ENCODE peak calls at places on chromosomes 5 and 9, in eight cellular contexts. I is GM23248; H is PC-3; M is stomach; U is kidney; E is uterus; Z is mammary epithelial cell; F is effector memory CD4-positive, alpha-beta T cell. S is an unnamed sample.

GRCh38 chr9:20297646-20298084 is 324.6 kb downstream of the MLLT3 start:
- DNase-seq in I (peak; percentile 78), Z (peak; percentile 62), F (no peak), H (no peak), E (peak; percentile 88), M (no peak), U (no peak), S (no peak)

GRCh38 chr5:43389679-43390329 is 22.4 kb downstream of the CCL28 start:
- DNase-seq in I (peak; percentile 93), U (no peak), H (peak; percentile 96), F (no peak), E (peak; percentile 26), M (peak; percentile 53), Z (peak; percentile 86), S (no peak)

GRCh38 chr5:176810687-176811501 is 535 bp downstream of the UNC5A start:
- DNase-seq in F (no peak), Z (peak; percentile 26), H (no peak), E (no peak), I (peak; percentile 61), M (no peak), U (no peak), S (no peak)

GRCh38 chr5:16461782-16462181 is 3.8 kb downstream of the ZNF622 start:
- DNase-seq in I (peak; percentile 83), E (no peak), M (no peak), F (no peak), U (no peak), H (peak; percentile 34), Z (peak; percentile 20), S (no peak)

GRCh38 chr5:55276771-55277170 is 30.7 kb downstream of the DHX29 start:
- DNase-seq in H (peak; percentile 14), U (no peak), F (no peak), I (peak; percentile 75), E (no peak), M (no peak), Z (peak; percentile 82), S (no peak)

GRCh38 chr9:68669189-68669588 is 35.9 kb upstream of the PIP5K1B start:
- DNase-seq in I (no peak), U (no peak), H (no peak), Z (no peak), F (no peak), M (no peak), E (no peak), S (no peak)

GRCh38 chr9:133700861-133701320 is 37.3 kb downstream of the SARDH start:
- DNase-seq in H (no peak), Z (no peak), U (peak; percentile 26), E (no peak), F (no peak), M (no peak), I (no peak), S (peak; percentile 22)

GRCh38 chr5:36875051-36875788 is 1.3 kb upstream of the NIPBL start:
- DNase-seq in E (peak; percentile 46), F (peak; percentile 29), I (peak; percentile 81), H (peak; percentile 57), U (peak; percentile 81), M (peak; percentile 36), Z (peak; percentile 66), S (peak; percentile 83)

GRCh38 chr9:115717298-115717697 is 436.3 kb upstream of the PAPPA start:
- DNase-seq in E (no peak), H (no peak), I (peak; percentile 71), U (no peak), F (no peak), Z (peak; percentile 66), M (no peak), S (no peak)

GRCh38 chr5:128062172-128062746 is 21.3 kb upstream of the SLC12A2 start:
- DNase-seq in M (no peak), Z (peak; percentile 85), E (no peak), H (peak; percentile 58), I (peak; percentile 76), U (no peak), F (no peak), S (no peak)

GRCh38 chr5:150486402-150487198 is 21.3 kb upstream of the NDST1 start:
- DNase-seq in H (peak; percentile 81), I (peak; percentile 70), E (peak; percentile 65), M (peak; percentile 79), F (no peak), U (peak; percentile 86), Z (peak; percentile 68), S (no peak)

GRCh38 chr5:134432174-134432573 is 20.5 kb upstream of the CDKN2AIPNL start:
- DNase-seq in I (no peak), U (no peak), E (no peak), F (no peak), Z (no peak), H (no peak), M (no peak), S (no peak)

GRCh38 chr9:113992994-113993393 is 85.1 kb downstream of the AMBP start:
- DNase-seq in H (no peak), M (no peak), I (no peak), U (peak; percentile 26), Z (no peak), F (no peak), E (peak; percentile 3), S (peak; percentile 29)

GRCh38 chr5:158718738-158719505 is 380.8 kb downstream of the EBF1 start:
- DNase-seq in F (no peak), I (peak; percentile 81), E (no peak), H (no peak), Z (no peak), U (no peak), M (no peak), S (no peak)

GRCh38 chr5:72305194-72306142 is 14.6 kb downstream of the MRPS27 start:
- DNase-seq in F (no peak), I (no peak), H (no peak), E (no peak), M (no peak), U (no peak), Z (no peak), S (no peak)

GRCh38 chr5:176776141-176776865 is 34.1 kb upstream of the UNC5A start:
- DNase-seq in F (no peak), Z (no peak), H (no peak), I (no peak), U (peak; percentile 32), M (no peak), E (no peak), S (peak; percentile 18)

GRCh38 chr5:151820903-151821302 is 49.1 kb downstream of the G3BP1 start:
- DNase-seq in E (no peak), U (no peak), Z (no peak), H (no peak), M (no peak), I (no peak), F (no peak), S (no peak)

GRCh38 chr9:104748359-104749031 is 1.0 kb downstream of the NIPSNAP3A start:
- DNase-seq in M (no peak), U (no peak), E (no peak), I (peak; percentile 60), Z (peak; percentile 26), H (peak; percentile 19), F (no peak), S (no peak)

GRCh38 chr9:22469928-22470544 is 23.4 kb downstream of the DMRTA1 start:
- DNase-seq in F (no peak), Z (peak; percentile 42), H (peak; percentile 86), U (no peak), M (no peak), E (no peak), I (peak; percentile 61), S (no peak)

GRCh38 chr9:119273984-119274665 is 95.1 kb downstream of the BRINP1 start:
- DNase-seq in I (peak; percentile 60), U (no peak), F (no peak), E (no peak), M (no peak), H (no peak), Z (peak; percentile 39), S (no peak)

GRCh38 chr5:141758316-141758965 is 76.4 kb upstream of the ARAP3 start:
- DNase-seq in Z (no peak), I (peak; percentile 8), M (no peak), E (no peak), U (no peak), H (no peak), F (no peak), S (no peak)

GRCh38 chr5:107294151-107294550 is 376.6 kb downstream of the EFNA5 start:
- DNase-seq in U (no peak), Z (no peak), E (no peak), M (no peak), H (no peak), I (no peak), F (no peak), S (no peak)

GRCh38 chr9:14103115-14103514 is 210.8 kb downstream of the NFIB start:
- DNase-seq in M (no peak), F (no peak), Z (no peak), U (no peak), I (peak; percentile 19), E (no peak), H (no peak), S (no peak)
- H3K27ac ChIP-seq in M (no peak overlapping the region), F (no peak overlapping the region), Z (no peak overlapping the region), U (no peak overlapping the region), I (no peak overlapping the region), E (no peak overlapping the region), H (no peak overlapping the region), S (no peak overlapping the region)

DNA sequence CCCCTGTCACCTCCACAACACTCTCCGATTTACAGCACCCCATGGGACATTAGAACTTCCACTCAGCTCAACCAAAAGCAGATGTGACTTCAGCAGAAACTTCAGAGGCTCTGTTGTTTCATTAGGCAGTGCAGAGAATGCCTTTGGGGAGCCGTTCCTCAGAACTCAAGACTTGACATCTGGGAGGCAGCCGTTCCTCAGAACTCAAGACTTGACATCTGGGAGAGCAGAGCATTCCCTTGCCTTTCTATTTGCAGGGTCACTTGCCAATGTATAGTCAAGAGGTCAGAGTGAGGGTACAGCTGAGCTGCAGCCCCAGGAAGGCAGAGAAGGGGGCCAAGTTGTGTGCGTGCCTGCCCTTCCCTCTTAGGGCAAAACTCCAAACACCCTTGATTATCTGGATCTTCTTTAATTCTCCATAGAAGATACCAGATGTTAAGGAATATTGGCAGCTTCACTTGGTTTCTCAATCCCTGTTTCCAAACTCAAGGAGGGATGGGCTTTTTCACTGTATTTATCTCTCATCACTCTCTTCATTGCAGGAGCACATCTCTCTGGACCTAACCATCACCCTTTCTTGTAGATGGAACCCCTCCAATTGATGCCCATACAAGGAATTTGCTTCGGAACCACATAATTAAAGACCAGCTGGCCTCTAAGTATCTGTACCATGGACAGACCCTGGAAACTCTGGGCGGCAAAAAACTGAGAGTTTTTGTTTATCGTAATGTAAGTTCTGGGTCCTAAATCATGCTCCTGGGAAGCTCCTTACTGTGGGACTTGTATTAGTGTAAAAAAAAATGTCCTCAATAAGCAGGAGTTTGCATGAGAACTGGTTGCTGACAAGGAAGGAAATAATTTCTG is 25.6 kb downstream of the TGFBI start:
- DNase-seq in U (no peak), H (peak; percentile 1), M (no peak), E (no peak), I (peak; percentile 61), Z (no peak), F (no peak), S (no peak)
- H3K27ac ChIP-seq in U (no peak overlapping the region), H (peak overlapping the region; percentile 45), M (peak overlapping the region; percentile 57), E (no peak overlapping the region), I (peak overlapping the region; percentile 92), Z (no peak overlapping the region), F (no peak overlapping the region), S (peak overlapping the region; percentile 55)

GRCh38 chr5:140327589-140327988 is 18.8 kb downstream of the HBEGF start:
- DNase-seq in E (no peak), I (peak; percentile 61), F (no peak), U (no peak), Z (no peak), M (no peak), H (peak; percentile 45), S (no peak)
- H3K27ac ChIP-seq in E (no peak overlapping the region), I (no peak overlapping the region), F (no peak overlapping the region), U (no peak overlapping the region), Z (no peak overlapping the region), M (no peak overlapping the region), H (no peak overlapping the region), S (no peak overlapping the region)

DNA sequence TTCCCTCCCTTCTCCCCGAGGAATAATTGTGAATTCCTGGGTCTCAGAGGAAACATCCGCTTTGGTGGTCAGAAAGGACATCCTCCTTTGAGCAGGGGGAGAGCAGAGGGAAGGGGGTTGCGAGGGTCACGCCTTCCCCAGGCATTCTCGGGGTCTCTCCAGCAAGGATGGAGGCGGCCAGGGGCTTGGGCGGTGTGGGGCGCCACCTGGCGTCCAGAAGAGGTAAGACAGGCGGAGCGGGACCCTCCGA is 129.1 kb downstream of the KCNIP1 start:
- DNase-seq in U (peak; percentile 89), I (no peak), F (no peak), E (peak; percentile 67), H (peak; percentile 53), Z (no peak), M (peak; percentile 45), S (no peak)
- H3K27ac ChIP-seq in U (peak overlapping the region; percentile 64), I (no peak overlapping the region), F (no peak overlapping the region), E (peak overlapping the region; percentile 79), H (no peak overlapping the region), Z (no peak overlapping the region), M (peak overlapping the region; percentile 24), S (no peak overlapping the region)